ENCODE peak calls at places on chromosomes 5 and 9, in six cellular contexts. One of them, this sample, is unnamed.

GRCh38 chr9:89153618-89154017 is 25.0 kb downstream of the SHC3 start:
- DNase-seq in GM12878: no peak
- DNase-seq in endothelial cell of umbilical vein: peak
- DNase-seq in A549: peak
- DNase-seq in HepG2: no peak
- DNase-seq in K562: no peak
- DNase-seq in this sample: peak

GRCh38 chr5:42108468-42108867 is 183.4 kb downstream of the FBXO4 start:
- DNase-seq in A549: peak
- DNase-seq in endothelial cell of umbilical vein: no peak
- DNase-seq in HepG2: peak
- DNase-seq in K562: no peak
- DNase-seq in GM12878: no peak
- DNase-seq in this sample: no peak

GRCh38 chr5:153711755-153712154 is 221.3 kb downstream of the GRIA1 start:
- DNase-seq in A549: no peak
- DNase-seq in K562: no peak
- DNase-seq in HepG2: no peak
- DNase-seq in GM12878: no peak
- DNase-seq in endothelial cell of umbilical vein: peak
- DNase-seq in this sample: no peak

GRCh38 chr5:82599692-82600091 is 321.5 kb upstream of the RPS23 start:
- DNase-seq in K562: no peak
- DNase-seq in HepG2: no peak
- DNase-seq in endothelial cell of umbilical vein: no peak
- DNase-seq in GM12878: no peak
- DNase-seq in A549: no peak
- DNase-seq in this sample: no peak

GRCh38 chr5:180467989-180468731 is 26.0 kb upstream of the CNOT6 start:
- DNase-seq in A549: peak
- DNase-seq in HepG2: no peak
- DNase-seq in K562: no peak
- DNase-seq in endothelial cell of umbilical vein: no peak
- DNase-seq in GM12878: no peak
- DNase-seq in this sample: no peak

GRCh38 chr9:118595719-118596305 is 773.4 kb downstream of the BRINP1 start:
- DNase-seq in K562: no peak
- DNase-seq in HepG2: no peak
- DNase-seq in endothelial cell of umbilical vein: peak
- DNase-seq in GM12878: no peak
- DNase-seq in A549: peak
- DNase-seq in this sample: peak

GRCh38 chr9:3441197-3441816 is 84.5 kb downstream of the RFX3 start:
- DNase-seq in GM12878: peak
- DNase-seq in endothelial cell of umbilical vein: peak
- DNase-seq in HepG2: peak
- DNase-seq in K562: peak
- DNase-seq in A549: peak
- DNase-seq in this sample: peak

GRCh38 chr5:60387041-60387440 is 312.9 kb downstream of the DEPDC1B start:
- DNase-seq in K562: no peak
- DNase-seq in GM12878: no peak
- DNase-seq in endothelial cell of umbilical vein: no peak
- DNase-seq in A549: peak
- DNase-seq in HepG2: no peak
- DNase-seq in this sample: no peak

GRCh38 chr9:134592018-134592818 is 49.4 kb upstream of the COL5A1 start:
- DNase-seq in K562: peak
- DNase-seq in endothelial cell of umbilical vein: no peak
- DNase-seq in A549: peak
- DNase-seq in HepG2: peak
- DNase-seq in GM12878: no peak
- DNase-seq in this sample: no peak

GRCh38 chr5:28710360-28710759 is 1672.0 kb upstream of the CDH9 start:
- DNase-seq in endothelial cell of umbilical vein: no peak
- DNase-seq in K562: peak
- DNase-seq in GM12878: no peak
- DNase-seq in HepG2: no peak
- DNase-seq in A549: no peak
- DNase-seq in this sample: no peak

GRCh38 chr9:42388846-42389245 is 205.4 kb downstream of the SPATA31A6 start:
- DNase-seq in endothelial cell of umbilical vein: peak
- DNase-seq in HepG2: no peak
- DNase-seq in A549: no peak
- DNase-seq in K562: no peak
- DNase-seq in GM12878: no peak
- DNase-seq in this sample: peak

GRCh38 chr9:79256691-79257213 is 315.0 kb upstream of the TLE4 start:
- DNase-seq in GM12878: no peak
- DNase-seq in HepG2: no peak
- DNase-seq in A549: no peak
- DNase-seq in endothelial cell of umbilical vein: no peak
- DNase-seq in K562: no peak
- DNase-seq in this sample: no peak

GRCh38 chr9:32004431-32005076 is 379.9 kb upstream of the ACO1 start:
- DNase-seq in K562: no peak
- DNase-seq in A549: no peak
- DNase-seq in GM12878: no peak
- DNase-seq in HepG2: peak
- DNase-seq in endothelial cell of umbilical vein: no peak
- DNase-seq in this sample: no peak

GRCh38 chr9:126501383-126502331 is 112.1 kb upstream of the LMX1B start:
- DNase-seq in A549: no peak
- DNase-seq in endothelial cell of umbilical vein: no peak
- DNase-seq in K562: no peak
- DNase-seq in GM12878: no peak
- DNase-seq in HepG2: no peak
- DNase-seq in this sample: no peak

GRCh38 chr9:126613656-126614055 is at the start of gene LMX1B:
- DNase-seq in A549: peak
- DNase-seq in GM12878: no peak
- DNase-seq in endothelial cell of umbilical vein: no peak
- DNase-seq in HepG2: no peak
- DNase-seq in K562: no peak
- DNase-seq in this sample: no peak

GRCh38 chr5:39202594-39203290 is 16.6 kb downstream of the FYB1 start:
- DNase-seq in GM12878: no peak
- DNase-seq in K562: no peak
- DNase-seq in A549: no peak
- DNase-seq in endothelial cell of umbilical vein: no peak
- DNase-seq in HepG2: no peak
- DNase-seq in this sample: peak

GRCh38 chr9:129382281-129383004 is 204.4 kb upstream of the IER5L start:
- DNase-seq in A549: no peak
- DNase-seq in endothelial cell of umbilical vein: no peak
- DNase-seq in K562: no peak
- DNase-seq in GM12878: no peak
- DNase-seq in HepG2: no peak
- DNase-seq in this sample: no peak

GRCh38 chr9:18320046-18320445 is 153.9 kb upstream of the ADAMTSL1 start:
- DNase-seq in HepG2: no peak
- DNase-seq in K562: no peak
- DNase-seq in GM12878: no peak
- DNase-seq in endothelial cell of umbilical vein: peak
- DNase-seq in A549: no peak
- DNase-seq in this sample: no peak

GRCh38 chr9:131271506-131271931 is 4.8 kb downstream of the FAM78A start:
- DNase-seq in HepG2: no peak
- DNase-seq in A549: no peak
- DNase-seq in K562: peak
- DNase-seq in GM12878: no peak
- DNase-seq in endothelial cell of umbilical vein: no peak
- DNase-seq in this sample: peak

GRCh38 chr9:73423891-73424290 is 272.2 kb downstream of the ANXA1 start:
- DNase-seq in HepG2: no peak
- DNase-seq in K562: no peak
- DNase-seq in GM12878: no peak
- DNase-seq in endothelial cell of umbilical vein: no peak
- DNase-seq in A549: no peak
- DNase-seq in this sample: no peak

GRCh38 chr5:132639706-132640130 is 18.3 kb upstream of the IL13 start:
- DNase-seq in HepG2: no peak
- DNase-seq in endothelial cell of umbilical vein: no peak
- DNase-seq in K562: no peak
- DNase-seq in A549: no peak
- DNase-seq in GM12878: peak
- DNase-seq in this sample: no peak

GRCh38 chr5:122680623-122681350 is 94.1 kb upstream of the SNX2 start:
- DNase-seq in K562: no peak
- DNase-seq in endothelial cell of umbilical vein: no peak
- DNase-seq in GM12878: no peak
- DNase-seq in HepG2: no peak
- DNase-seq in A549: no peak
- DNase-seq in this sample: no peak

GRCh38 chr5:43851741-43852140 is 248.8 kb downstream of the NNT start:
- DNase-seq in HepG2: no peak
- DNase-seq in A549: no peak
- DNase-seq in endothelial cell of umbilical vein: no peak
- DNase-seq in GM12878: no peak
- DNase-seq in K562: no peak
- DNase-seq in this sample: no peak

GRCh38 chr5:172712610-172713009 is 58.4 kb downstream of the DUSP1 start:
- DNase-seq in endothelial cell of umbilical vein: no peak
- DNase-seq in HepG2: no peak
- DNase-seq in K562: no peak
- DNase-seq in A549: no peak
- DNase-seq in GM12878: no peak
- DNase-seq in this sample: no peak
- TF ChIP-seq MAX in endothelial cell of umbilical vein: no peak
- TF ChIP-seq MAX in HepG2: no peak
- TF ChIP-seq MAX in K562: no peak
- TF ChIP-seq MAX in A549: no peak
- TF ChIP-seq MAX in GM12878: no peak
- TF ChIP-seq MAX in this sample: no peak

GRCh38 chr9:137459601-137460362 is 648 bp upstream of the NSMF start:
- DNase-seq in HepG2: no peak
- DNase-seq in GM12878: no peak
- DNase-seq in endothelial cell of umbilical vein: no peak
- DNase-seq in A549: no peak
- DNase-seq in K562: no peak
- DNase-seq in this sample: no peak

GRCh38 chr9:137457406-137458193 is 1.5 kb downstream of the NSMF start:
- DNase-seq in endothelial cell of umbilical vein: no peak
- DNase-seq in K562: no peak
- DNase-seq in HepG2: no peak
- DNase-seq in GM12878: no peak
- DNase-seq in A549: no peak
- DNase-seq in this sample: no peak

GRCh38 chr9:137460363-137461315 is 1.5 kb upstream of the NSMF start:
- DNase-seq in GM12878: no peak
- DNase-seq in K562: no peak
- DNase-seq in A549: no peak
- DNase-seq in HepG2: no peak
- DNase-seq in endothelial cell of umbilical vein: no peak
- DNase-seq in this sample: no peak

GRCh38 chr9:137458194-137459146 is 664 bp downstream of the NSMF start:
- DNase-seq in HepG2: no peak
- DNase-seq in K562: no peak
- DNase-seq in A549: no peak
- DNase-seq in endothelial cell of umbilical vein: no peak
- DNase-seq in GM12878: no peak
- DNase-seq in this sample: peak

GRCh38 chr9:137459147-137459600 is at the start of gene NSMF:
- DNase-seq in A549: peak
- DNase-seq in GM12878: no peak
- DNase-seq in endothelial cell of umbilical vein: peak
- DNase-seq in HepG2: peak
- DNase-seq in K562: peak
- DNase-seq in this sample: peak
- TF ChIP-seq POLR2A in A549: peak
- TF ChIP-seq POLR2A in GM12878: no peak
- TF ChIP-seq POLR2A in endothelial cell of umbilical vein: peak
- TF ChIP-seq POLR2A in HepG2: no peak
- TF ChIP-seq POLR2A in K562: peak
- TF ChIP-seq POLR2A in this sample: peak

GRCh38 chr9:136387217-136387616 is 12.8 kb downstream of the SNAPC4 start:
- DNase-seq in HepG2: no peak
- DNase-seq in A549: no peak
- DNase-seq in GM12878: no peak
- DNase-seq in endothelial cell of umbilical vein: no peak
- DNase-seq in K562: no peak
- DNase-seq in this sample: no peak

GRCh38 chr9:136381966-136382513 is 8.6 kb upstream of the CARD9 start:
- DNase-seq in endothelial cell of umbilical vein: no peak
- DNase-seq in GM12878: no peak
- DNase-seq in A549: no peak
- DNase-seq in HepG2: no peak
- DNase-seq in K562: no peak
- DNase-seq in this sample: no peak

GRCh38 chr9:136383436-136383835 is 10.0 kb upstream of the CARD9 start:
- DNase-seq in GM12878: no peak
- DNase-seq in HepG2: no peak
- DNase-seq in K562: no peak
- DNase-seq in A549: no peak
- DNase-seq in endothelial cell of umbilical vein: no peak
- DNase-seq in this sample: no peak

GRCh38 chr9:136386018-136386417 is 12.5 kb upstream of the CARD9 start:
- DNase-seq in K562: no peak
- DNase-seq in endothelial cell of umbilical vein: no peak
- DNase-seq in A549: no peak
- DNase-seq in GM12878: no peak
- DNase-seq in HepG2: no peak
- DNase-seq in this sample: peak

GRCh38 chr9:136385015-136385414 is 11.5 kb upstream of the CARD9 start:
- DNase-seq in endothelial cell of umbilical vein: no peak
- DNase-seq in K562: no peak
- DNase-seq in GM12878: no peak
- DNase-seq in HepG2: no peak
- DNase-seq in A549: no peak
- DNase-seq in this sample: peak
- TF ChIP-seq MYC in endothelial cell of umbilical vein: no peak
- TF ChIP-seq MYC in K562: no peak
- TF ChIP-seq MYC in GM12878: no peak
- TF ChIP-seq MYC in HepG2: no peak
- TF ChIP-seq MYC in A549: no peak
- TF ChIP-seq MYC in this sample: no peak

GRCh38 chr5:10867408-10868303 is 106.6 kb upstream of the DAP start:
- DNase-seq in HepG2: no peak
- DNase-seq in A549: no peak
- DNase-seq in K562: no peak
- DNase-seq in endothelial cell of umbilical vein: no peak
- DNase-seq in GM12878: no peak
- DNase-seq in this sample: no peak

GRCh38 chr5:10863763-10864383 is 102.8 kb upstream of the DAP start:
- DNase-seq in K562: peak
- DNase-seq in HepG2: peak
- DNase-seq in GM12878: peak
- DNase-seq in A549: peak
- DNase-seq in endothelial cell of umbilical vein: peak
- DNase-seq in this sample: peak

DNA sequence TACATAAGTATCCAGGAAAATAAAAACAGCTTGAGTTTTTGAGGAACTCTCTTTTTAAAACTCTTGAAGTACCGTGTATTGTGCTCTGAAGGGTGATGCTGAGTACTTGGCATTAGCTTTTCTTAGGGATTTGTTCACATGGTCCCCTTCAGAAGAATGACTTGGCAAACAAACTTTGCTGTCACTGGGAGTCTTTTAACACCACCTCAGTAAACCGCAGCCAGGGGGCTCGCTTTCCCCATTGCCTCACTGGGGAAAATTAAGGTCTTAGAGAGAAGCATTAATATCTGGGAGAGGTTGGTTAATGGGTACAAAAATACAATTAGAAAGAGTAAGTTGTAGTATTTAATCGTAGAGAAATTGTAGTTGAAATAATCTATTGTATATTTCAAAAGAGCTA is 105.9 kb upstream of the DAP start:
- DNase-seq in A549: no peak
- DNase-seq in endothelial cell of umbilical vein: no peak
- DNase-seq in K562: no peak
- DNase-seq in HepG2: no peak
- DNase-seq in GM12878: no peak
- DNase-seq in this sample: peak
- TF ChIP-seq MAX in A549: no peak
- TF ChIP-seq MAX in endothelial cell of umbilical vein: no peak
- TF ChIP-seq MAX in K562: no peak
- TF ChIP-seq MAX in HepG2: no peak
- TF ChIP-seq MAX in GM12878: no peak
- TF ChIP-seq MAX in this sample: no peak

This sample was measured in NB4.